ENCODE peak calls at places on chromosome 18, in six cellular contexts. D is DND-41, N is colonic mucosa, Y is SK-N-SH, S is neural progenitor cell, J is neuronal stem cell. P is an unnamed sample.

GRCh38 chr18:76765649-76766048 is 56.7 kb upstream of the ZNF236 start:
- DNase-seq in D (no peak), N (no peak), Y (no peak), S (no peak), J (no peak), P (no peak)

GRCh38 chr18:59218018-59218417 is 1.9 kb upstream of the GRP start:
- DNase-seq in D (no peak), N (no peak), Y (no peak), S (peak; percentile 16), J (no peak), P (no peak)

GRCh38 chr18:22466608-22467390 is 49.1 kb upstream of the CTAGE1 start:
- DNase-seq in D (no peak), N (peak; percentile 36), Y (no peak), S (no peak), J (no peak), P (no peak)

GRCh38 chr18:58316943-58317342 is 272.9 kb downstream of the NEDD4L start:
- DNase-seq in D (no peak), N (no peak), Y (no peak), S (no peak), J (no peak), P (no peak)

GRCh38 chr18:49371786-49372185 is 88.7 kb downstream of the DYM start:
- DNase-seq in D (no peak), N (no peak), Y (no peak), S (no peak), J (no peak), P (no peak)

GRCh38 chr18:22465859-22466602 is 48.3 kb upstream of the CTAGE1 start:
- DNase-seq in D (no peak), N (no peak), Y (no peak), S (no peak), J (no peak), P (no peak)

GRCh38 chr18:79641722-79642497 is 37.7 kb upstream of the CTDP1 start:
- DNase-seq in D (no peak), N (no peak), Y (no peak), S (no peak), J (no peak), P (no peak)

GRCh38 chr18:22470511-22471181 is 52.9 kb upstream of the CTAGE1 start:
- DNase-seq in D (no peak), N (no peak), Y (no peak), S (no peak), J (no peak), P (peak; percentile 33)

GRCh38 chr18:42373584-42373983 is 418.6 kb downstream of the PIK3C3 start:
- DNase-seq in D (no peak), N (no peak), Y (no peak), S (no peak), J (no peak), P (no peak)

GRCh38 chr18:30987479-30988241 is 54.9 kb downstream of the DSC3 start:
- DNase-seq in D (no peak), N (peak; percentile 76), Y (no peak), S (no peak), J (no peak), P (no peak)

GRCh38 chr18:23730850-23731249 is 41.6 kb downstream of the LAMA3 start:
- DNase-seq in D (no peak), N (no peak), Y (no peak), S (no peak), J (no peak), P (no peak)

GRCh38 chr18:76426738-76427305 is 68.2 kb downstream of the ZNF516 start:
- DNase-seq in D (peak; percentile 59), N (no peak), Y (peak; percentile 72), S (peak; percentile 70), J (peak; percentile 43), P (peak; percentile 45)

GRCh38 chr18:11981633-11982366 is 493 bp downstream of the IMPA2 start:
- DNase-seq in D (peak; percentile 11), N (peak; percentile 67), Y (no peak), S (peak; percentile 87), J (peak; percentile 69), P (no peak)

GRCh38 chr18:55228191-55228590 is 268.9 kb upstream of the CCDC68 start:
- DNase-seq in D (no peak), N (no peak), Y (no peak), S (peak; percentile 81), J (peak; percentile 45), P (no peak)
- H3K36me3 ChIP-seq in D (peaks cover 22% of the 10 kb centered on the region), N (no peaks in the 10 kb centered on the region), Y (peaks cover 89% of the 10 kb centered on the region), S (peaks cover 19% of the 10 kb centered on the region), J (peaks cover 14% of the 10 kb centered on the region), P (peaks cover 56% of the 10 kb centered on the region)

GRCh38 chr18:8778824-8779223 is 73.5 kb downstream of the MTCL1 start:
- DNase-seq in D (no peak), N (no peak), Y (no peak), S (no peak), J (no peak), P (no peak)
- H3K36me3 ChIP-seq in D (no peaks in the 10 kb centered on the region), N (no peaks in the 10 kb centered on the region), Y (peaks cover 28% of the 10 kb centered on the region), S (no peaks in the 10 kb centered on the region), J (no peaks in the 10 kb centered on the region), P (no peaks in the 10 kb centered on the region)

GRCh38 chr18:55252053-55252675 is 292.9 kb upstream of the CCDC68 start:
- DNase-seq in D (no peak), N (no peak), Y (no peak), S (peak; percentile 11), J (no peak), P (no peak)

GRCh38 chr18:55252946-55253345 is 293.7 kb upstream of the CCDC68 start:
- DNase-seq in D (no peak), N (no peak), Y (no peak), S (no peak), J (no peak), P (no peak)

GRCh38 chr18:55251186-55251995 is 292.1 kb upstream of the CCDC68 start:
- DNase-seq in D (no peak), N (peak; percentile 23), Y (no peak), S (peak; percentile 43), J (no peak), P (no peak)

GRCh38 chr18:55256568-55257289 is 297.5 kb upstream of the CCDC68 start:
- DNase-seq in D (no peak), N (no peak), Y (no peak), S (no peak), J (no peak), P (no peak)

DNA sequence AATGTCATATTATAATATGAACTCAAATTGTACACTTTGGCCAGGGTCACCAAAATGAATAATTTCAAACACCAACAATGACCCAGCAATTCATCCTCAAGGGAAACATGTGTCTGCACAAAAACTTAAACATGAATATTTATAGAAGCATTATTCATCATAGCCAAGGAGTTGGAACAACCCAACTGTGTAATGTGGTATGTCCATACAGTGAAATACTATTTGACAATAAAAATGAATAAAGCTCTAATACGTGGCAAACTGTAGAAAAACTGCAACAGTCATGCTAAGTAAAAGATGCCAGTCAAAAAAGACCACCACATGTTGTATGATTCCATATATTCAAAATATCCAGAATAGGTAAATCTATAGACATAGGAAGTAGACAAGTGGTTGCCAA is 294.6 kb upstream of the CCDC68 start:
- DNase-seq in D (no peak), N (no peak), Y (no peak), S (no peak), J (no peak), P (no peak)
- H3K36me3 ChIP-seq in D (peaks cover 16% of the 10 kb centered on the region), N (no peaks in the 10 kb centered on the region), Y (peaks cover 93% of the 10 kb centered on the region), S (peaks cover 10% of the 10 kb centered on the region), J (peaks cover 6% of the 10 kb centered on the region), P (peaks cover 79% of the 10 kb centered on the region)

GRCh38 chr18:47345996-47346395 is 94.5 kb upstream of the SKOR2 start:
- DNase-seq in D (no peak), N (no peak), Y (no peak), S (no peak), J (no peak), P (no peak)

GRCh38 chr18:47342566-47342965 is 91.1 kb upstream of the SKOR2 start:
- DNase-seq in D (no peak), N (no peak), Y (no peak), S (no peak), J (no peak), P (no peak)

GRCh38 chr18:47345291-47345690 is 93.8 kb upstream of the SKOR2 start:
- DNase-seq in D (no peak), N (no peak), Y (no peak), S (no peak), J (no peak), P (no peak)

DNA sequence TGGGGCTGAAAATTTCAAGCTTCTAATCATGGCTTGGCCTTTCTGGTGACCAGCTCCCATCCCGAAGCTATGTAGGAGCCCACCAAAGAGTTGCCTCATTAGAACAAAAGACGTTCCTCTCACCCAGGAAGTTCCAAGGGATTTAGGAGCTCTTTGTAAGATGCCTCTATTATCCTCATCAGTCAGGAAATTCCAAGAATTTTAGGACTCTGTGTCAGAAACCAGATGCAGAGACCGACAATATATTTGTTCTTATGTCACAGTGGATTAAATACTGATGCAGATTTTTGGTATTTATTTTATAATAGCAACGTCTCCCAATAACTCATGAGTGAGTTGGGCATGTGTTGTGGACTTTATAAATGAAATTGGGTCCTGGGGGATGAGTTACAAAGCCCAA is 91.8 kb upstream of the SKOR2 start:
- DNase-seq in D (no peak), N (no peak), Y (no peak), S (no peak), J (no peak), P (no peak)
- H3K36me3 ChIP-seq in D (no peaks in the 10 kb centered on the region), N (no peaks in the 10 kb centered on the region), Y (no peaks in the 10 kb centered on the region), S (no peaks in the 10 kb centered on the region), J (no peaks in the 10 kb centered on the region), P (no peaks in the 10 kb centered on the region)

GRCh38 chr18:4250141-4250540 is 205.0 kb downstream of the DLGAP1 start:
- DNase-seq in D (no peak), N (no peak), Y (no peak), S (no peak), J (no peak), P (no peak)
- H3K36me3 ChIP-seq in D (no peaks in the 10 kb centered on the region), N (no peaks in the 10 kb centered on the region), Y (no peaks in the 10 kb centered on the region), S (no peaks in the 10 kb centered on the region), J (no peaks in the 10 kb centered on the region), P (no peaks in the 10 kb centered on the region)

GRCh38 chr18:63410792-63411191 is 11.5 kb downstream of the VPS4B start:
- DNase-seq in D (no peak), N (peak; percentile 29), Y (no peak), S (no peak), J (no peak), P (no peak)
- H3K36me3 ChIP-seq in D (peaks cover 62% of the 10 kb centered on the region), N (peaks cover 22% of the 10 kb centered on the region), Y (peaks cover 77% of the 10 kb centered on the region), S (peaks cover 8% of the 10 kb centered on the region), J (peaks cover 19% of the 10 kb centered on the region), P (no peaks in the 10 kb centered on the region)